ENCODE peak calls at places on chromosomes 1 and 21, in nine cellular contexts. One of them, this sample, is unnamed.

GRCh38 chr1:90850925-90851710 is 134.0 kb upstream of the BARHL2 start:
- DNase-seq in AG04450: peak
- DNase-seq in breast epithelium: peak
- DNase-seq in HCT116: peak
- DNase-seq in AG09309: peak
- DNase-seq in progenitor cell of endocrine pancreas: peak
- DNase-seq in GM13976: peak
- DNase-seq in GM10248: peak
- DNase-seq in heart right ventricle: peak
- DNase-seq in this sample: peak

GRCh38 chr1:63698001-63698838 is 75.6 kb upstream of the ROR1 start:
- DNase-seq in AG09309: no peak
- DNase-seq in HCT116: no peak
- DNase-seq in heart right ventricle: peak
- DNase-seq in GM10248: no peak
- DNase-seq in GM13976: no peak
- DNase-seq in breast epithelium: no peak
- DNase-seq in AG04450: no peak
- DNase-seq in progenitor cell of endocrine pancreas: no peak
- DNase-seq in this sample: peak

GRCh38 chr21:30206551-30207251 is 9.2 kb downstream of the CLDN8 start:
- DNase-seq in GM13976: no peak
- DNase-seq in HCT116: no peak
- DNase-seq in progenitor cell of endocrine pancreas: no peak
- DNase-seq in breast epithelium: no peak
- DNase-seq in GM10248: no peak
- DNase-seq in heart right ventricle: no peak
- DNase-seq in AG04450: no peak
- DNase-seq in AG09309: no peak
- DNase-seq in this sample: no peak

GRCh38 chr1:121586369-121587229 is 401.8 kb downstream of the SRGAP2C start:
- DNase-seq in progenitor cell of endocrine pancreas: no peak
- DNase-seq in GM13976: no peak
- DNase-seq in breast epithelium: no peak
- DNase-seq in AG04450: no peak
- DNase-seq in AG09309: no peak
- DNase-seq in HCT116: no peak
- DNase-seq in GM10248: no peak
- DNase-seq in heart right ventricle: no peak
- DNase-seq in this sample: peak

GRCh38 chr21:35476616-35477395 is 427.7 kb upstream of the RUNX1 start:
- DNase-seq in AG04450: peak
- DNase-seq in GM13976: no peak
- DNase-seq in breast epithelium: no peak
- DNase-seq in AG09309: peak
- DNase-seq in heart right ventricle: no peak
- DNase-seq in HCT116: no peak
- DNase-seq in progenitor cell of endocrine pancreas: no peak
- DNase-seq in GM10248: no peak
- DNase-seq in this sample: no peak

GRCh38 chr1:46244656-46245371 is 2.7 kb upstream of the RAD54L start:
- DNase-seq in progenitor cell of endocrine pancreas: no peak
- DNase-seq in AG04450: no peak
- DNase-seq in GM13976: peak
- DNase-seq in AG09309: no peak
- DNase-seq in HCT116: no peak
- DNase-seq in GM10248: peak
- DNase-seq in heart right ventricle: no peak
- DNase-seq in breast epithelium: no peak
- DNase-seq in this sample: peak

GRCh38 chr1:18895317-18895716 is 7.0 kb downstream of the ALDH4A1 start:
- DNase-seq in HCT116: no peak
- DNase-seq in GM10248: no peak
- DNase-seq in GM13976: no peak
- DNase-seq in AG04450: no peak
- DNase-seq in heart right ventricle: no peak
- DNase-seq in progenitor cell of endocrine pancreas: no peak
- DNase-seq in AG09309: no peak
- DNase-seq in breast epithelium: no peak
- DNase-seq in this sample: no peak

GRCh38 chr1:45299981-45300668 is 26.6 kb upstream of the HPDL start:
- DNase-seq in GM13976: peak
- DNase-seq in GM10248: peak
- DNase-seq in heart right ventricle: peak
- DNase-seq in AG04450: peak
- DNase-seq in progenitor cell of endocrine pancreas: no peak
- DNase-seq in AG09309: peak
- DNase-seq in breast epithelium: no peak
- DNase-seq in HCT116: peak
- DNase-seq in this sample: peak

GRCh38 chr1:228824377-228824776 is 89.1 kb downstream of the RHOU start:
- DNase-seq in AG04450: no peak
- DNase-seq in heart right ventricle: no peak
- DNase-seq in breast epithelium: no peak
- DNase-seq in GM10248: no peak
- DNase-seq in HCT116: no peak
- DNase-seq in AG09309: no peak
- DNase-seq in progenitor cell of endocrine pancreas: no peak
- DNase-seq in GM13976: no peak
- DNase-seq in this sample: no peak

GRCh38 chr1:110048240-110048639 is 13.8 kb downstream of the STRIP1 start:
- DNase-seq in progenitor cell of endocrine pancreas: no peak
- DNase-seq in GM13976: no peak
- DNase-seq in GM10248: no peak
- DNase-seq in HCT116: no peak
- DNase-seq in breast epithelium: no peak
- DNase-seq in AG09309: no peak
- DNase-seq in AG04450: no peak
- DNase-seq in heart right ventricle: no peak
- DNase-seq in this sample: no peak

GRCh38 chr21:21963911-21964310 is 965.7 kb downstream of the NCAM2 start:
- DNase-seq in GM13976: no peak
- DNase-seq in progenitor cell of endocrine pancreas: no peak
- DNase-seq in heart right ventricle: no peak
- DNase-seq in AG09309: no peak
- DNase-seq in breast epithelium: no peak
- DNase-seq in HCT116: no peak
- DNase-seq in AG04450: no peak
- DNase-seq in GM10248: no peak
- DNase-seq in this sample: no peak

GRCh38 chr1:150621497-150622113 is 7.8 kb downstream of the ENSA start:
- DNase-seq in GM10248: peak
- DNase-seq in HCT116: no peak
- DNase-seq in progenitor cell of endocrine pancreas: no peak
- DNase-seq in AG04450: no peak
- DNase-seq in breast epithelium: no peak
- DNase-seq in GM13976: peak
- DNase-seq in AG09309: no peak
- DNase-seq in heart right ventricle: peak
- DNase-seq in this sample: peak

GRCh38 chr1:74689800-74690696 is 16.5 kb upstream of the ERICH3 start:
- DNase-seq in HCT116: peak
- DNase-seq in breast epithelium: no peak
- DNase-seq in progenitor cell of endocrine pancreas: peak
- DNase-seq in AG04450: peak
- DNase-seq in GM10248: peak
- DNase-seq in GM13976: no peak
- DNase-seq in heart right ventricle: peak
- DNase-seq in AG09309: peak
- DNase-seq in this sample: peak

GRCh38 chr1:56551691-56552090 is 27.7 kb downstream of the PLPP3 start:
- DNase-seq in AG04450: no peak
- DNase-seq in AG09309: no peak
- DNase-seq in progenitor cell of endocrine pancreas: no peak
- DNase-seq in heart right ventricle: no peak
- DNase-seq in GM13976: no peak
- DNase-seq in GM10248: no peak
- DNase-seq in HCT116: no peak
- DNase-seq in breast epithelium: no peak
- DNase-seq in this sample: no peak

GRCh38 chr1:94205639-94206038 is 31.7 kb downstream of the ARHGAP29 start:
- DNase-seq in breast epithelium: no peak
- DNase-seq in GM13976: no peak
- DNase-seq in heart right ventricle: no peak
- DNase-seq in HCT116: no peak
- DNase-seq in AG04450: no peak
- DNase-seq in GM10248: no peak
- DNase-seq in progenitor cell of endocrine pancreas: no peak
- DNase-seq in AG09309: no peak
- DNase-seq in this sample: no peak

GRCh38 chr1:244836135-244836521 is 670 bp downstream of the COX20 start:
- DNase-seq in GM13976: no peak
- DNase-seq in progenitor cell of endocrine pancreas: no peak
- DNase-seq in breast epithelium: no peak
- DNase-seq in HCT116: no peak
- DNase-seq in AG04450: no peak
- DNase-seq in GM10248: no peak
- DNase-seq in AG09309: peak
- DNase-seq in heart right ventricle: no peak
- DNase-seq in this sample: peak
- TF ChIP-seq CTCF in GM13976: no peak
- TF ChIP-seq CTCF in progenitor cell of endocrine pancreas: no peak
- TF ChIP-seq CTCF in breast epithelium: no peak
- TF ChIP-seq CTCF in HCT116: no peak
- TF ChIP-seq CTCF in AG04450: no peak
- TF ChIP-seq CTCF in GM10248: no peak
- TF ChIP-seq CTCF in AG09309: no peak
- TF ChIP-seq CTCF in heart right ventricle: no peak
- TF ChIP-seq CTCF in this sample: no peak

GRCh38 chr21:36478941-36479340 is 981 bp downstream of the CLDN14 start:
- DNase-seq in AG09309: no peak
- DNase-seq in GM10248: no peak
- DNase-seq in HCT116: no peak
- DNase-seq in heart right ventricle: no peak
- DNase-seq in progenitor cell of endocrine pancreas: no peak
- DNase-seq in GM13976: no peak
- DNase-seq in AG04450: no peak
- DNase-seq in breast epithelium: no peak
- DNase-seq in this sample: no peak
- TF ChIP-seq CTCF in AG09309: peak
- TF ChIP-seq CTCF in GM10248: no peak
- TF ChIP-seq CTCF in HCT116: peak
- TF ChIP-seq CTCF in heart right ventricle: no peak
- TF ChIP-seq CTCF in progenitor cell of endocrine pancreas: peak
- TF ChIP-seq CTCF in GM13976: no peak
- TF ChIP-seq CTCF in AG04450: peak
- TF ChIP-seq CTCF in breast epithelium: no peak
- TF ChIP-seq CTCF in this sample: no peak

GRCh38 chr21:38562182-38562581 is 63.9 kb upstream of the ERG start:
- DNase-seq in GM13976: no peak
- DNase-seq in progenitor cell of endocrine pancreas: no peak
- DNase-seq in heart right ventricle: no peak
- DNase-seq in AG09309: no peak
- DNase-seq in breast epithelium: no peak
- DNase-seq in AG04450: no peak
- DNase-seq in HCT116: no peak
- DNase-seq in GM10248: no peak
- DNase-seq in this sample: no peak
- TF ChIP-seq CTCF in GM13976: no peak
- TF ChIP-seq CTCF in progenitor cell of endocrine pancreas: no peak
- TF ChIP-seq CTCF in heart right ventricle: no peak
- TF ChIP-seq CTCF in AG09309: no peak
- TF ChIP-seq CTCF in breast epithelium: no peak
- TF ChIP-seq CTCF in AG04450: no peak
- TF ChIP-seq CTCF in HCT116: no peak
- TF ChIP-seq CTCF in GM10248: no peak
- TF ChIP-seq CTCF in this sample: no peak

GRCh38 chr1:171984850-171985485 is 143.7 kb downstream of the DNM3 start:
- DNase-seq in AG04450: no peak
- DNase-seq in GM13976: peak
- DNase-seq in heart right ventricle: no peak
- DNase-seq in HCT116: peak
- DNase-seq in breast epithelium: no peak
- DNase-seq in AG09309: no peak
- DNase-seq in GM10248: peak
- DNase-seq in progenitor cell of endocrine pancreas: no peak
- DNase-seq in this sample: no peak

GRCh38 chr1:171988243-171988642 is 146.9 kb downstream of the DNM3 start:
- DNase-seq in GM13976: no peak
- DNase-seq in heart right ventricle: no peak
- DNase-seq in breast epithelium: no peak
- DNase-seq in AG09309: no peak
- DNase-seq in progenitor cell of endocrine pancreas: no peak
- DNase-seq in GM10248: no peak
- DNase-seq in AG04450: no peak
- DNase-seq in HCT116: no peak
- DNase-seq in this sample: no peak

GRCh38 chr1:171984262-171984661 is 143.0 kb downstream of the DNM3 start:
- DNase-seq in GM10248: no peak
- DNase-seq in progenitor cell of endocrine pancreas: no peak
- DNase-seq in AG04450: no peak
- DNase-seq in AG09309: no peak
- DNase-seq in heart right ventricle: peak
- DNase-seq in GM13976: no peak
- DNase-seq in HCT116: no peak
- DNase-seq in breast epithelium: no peak
- DNase-seq in this sample: no peak

GRCh38 chr1:171985639-171986038 is 144.3 kb downstream of the DNM3 start:
- DNase-seq in GM13976: no peak
- DNase-seq in AG04450: no peak
- DNase-seq in breast epithelium: no peak
- DNase-seq in HCT116: peak
- DNase-seq in GM10248: no peak
- DNase-seq in AG09309: no peak
- DNase-seq in progenitor cell of endocrine pancreas: no peak
- DNase-seq in heart right ventricle: no peak
- DNase-seq in this sample: peak

GRCh38 chr1:171983584-171983983 is 142.3 kb downstream of the DNM3 start:
- DNase-seq in GM13976: no peak
- DNase-seq in HCT116: peak
- DNase-seq in AG09309: no peak
- DNase-seq in progenitor cell of endocrine pancreas: no peak
- DNase-seq in AG04450: no peak
- DNase-seq in GM10248: no peak
- DNase-seq in breast epithelium: no peak
- DNase-seq in heart right ventricle: no peak
- DNase-seq in this sample: peak
- TF ChIP-seq CTCF in GM13976: no peak
- TF ChIP-seq CTCF in HCT116: no peak
- TF ChIP-seq CTCF in AG09309: peak
- TF ChIP-seq CTCF in progenitor cell of endocrine pancreas: peak
- TF ChIP-seq CTCF in AG04450: peak
- TF ChIP-seq CTCF in GM10248: peak
- TF ChIP-seq CTCF in breast epithelium: no peak
- TF ChIP-seq CTCF in heart right ventricle: peak
- TF ChIP-seq CTCF in this sample: no peak